ENCODE peak calls at places on chromosome 17, in five cellular contexts. E is psoas muscle, Y is tibial artery, J is colonic mucosa, H is heart right ventricle. V is an unnamed sample.
A peak's percentile ranks its signal among the peaks of the same experiment; 100 is the strongest.

GRCh38 chr17:12342609-12343248 is 322.1 kb downstream of the MAP2K4 start:
- DNase-seq in E (no peak), Y (no peak), J (peak; percentile 60), H (no peak), V (no peak)

GRCh38 chr17:82019905-82020873 is 2.5 kb downstream of the CENPX start:
- DNase-seq in E (peak; percentile 82), Y (no peak), J (peak; percentile 76), H (peak; percentile 70), V (peak; percentile 61)

GRCh38 chr17:77110006-77110374 is 30.8 kb upstream of the SEC14L1 start:
- DNase-seq in E (no peak), Y (no peak), J (no peak), H (no peak), V (peak; percentile 47)

GRCh38 chr17:38572665-38573365 is 32.9 kb downstream of the SRCIN1 start:
- DNase-seq in E (no peak), Y (no peak), J (no peak), H (no peak), V (no peak)

GRCh38 chr17:6668727-6669425 is 17.3 kb downstream of the C17orf100 start:
- DNase-seq in E (no peak), Y (no peak), J (no peak), H (no peak), V (no peak)

GRCh38 chr17:59424331-59424730 is 92.9 kb downstream of the YPEL2 start:
- DNase-seq in E (no peak), Y (no peak), J (no peak), H (no peak), V (no peak)

GRCh38 chr17:82859431-82860403 is 19.9 kb upstream of the ZNF750 start:
- DNase-seq in E (peak; percentile 68), Y (peak; percentile 78), J (no peak), H (no peak), V (peak; percentile 76)

GRCh38 chr17:71361691-71362450 is 758.9 kb upstream of the SOX9 start:
- DNase-seq in E (no peak), Y (no peak), J (no peak), H (no peak), V (no peak)

GRCh38 chr17:39755550-39756375 is 18.0 kb downstream of the GRB7 start:
- DNase-seq in E (no peak), Y (peak; percentile 44), J (no peak), H (no peak), V (peak; percentile 80)

GRCh38 chr17:27477971-27478684 is 21.9 kb downstream of the KSR1 start:
- DNase-seq in E (no peak), Y (no peak), J (no peak), H (no peak), V (no peak)

GRCh38 chr17:61490540-61490975 is 38.3 kb downstream of the TBX4 start:
- DNase-seq in E (no peak), Y (no peak), J (no peak), H (no peak), V (no peak)

GRCh38 chr17:39679521-39680192 is 8.2 kb downstream of the PGAP3 start:
- DNase-seq in E (peak; percentile 36), Y (no peak), J (no peak), H (no peak), V (no peak)

GRCh38 chr17:9331512-9332163 is 244.0 kb downstream of the STX8 start:
- DNase-seq in E (no peak), Y (no peak), J (no peak), H (no peak), V (no peak)

GRCh38 chr17:28573966-28574480 is 2.7 kb downstream of the ALDOC start:
- DNase-seq in E (no peak), Y (no peak), J (no peak), H (no peak), V (no peak)

GRCh38 chr17:41490022-41490421 is 312 bp upstream of the KRT36 start:
- DNase-seq in E (no peak), Y (no peak), J (peak; percentile 65), H (no peak), V (no peak)

GRCh38 chr17:27793168-27793905 is 7.0 kb downstream of the NOS2 start:
- DNase-seq in E (no peak), Y (no peak), J (peak; percentile 54), H (peak; percentile 31), V (no peak)

GRCh38 chr17:55426851-55427586 is 5.4 kb upstream of the MMD start:
- DNase-seq in E (no peak), Y (no peak), J (no peak), H (no peak), V (no peak)

GRCh38 chr17:14468858-14469257 is 168.0 kb downstream of the HS3ST3B1 start:
- DNase-seq in E (no peak), Y (no peak), J (no peak), H (no peak), V (no peak)

GRCh38 chr17:68580236-68580903 is 20.8 kb downstream of the FAM20A start:
- DNase-seq in E (peak; percentile 54), Y (no peak), J (no peak), H (no peak), V (no peak)

GRCh38 chr17:77779711-77780539 is 178.6 kb upstream of the TNRC6C start:
- DNase-seq in E (peak; percentile 6), Y (peak; percentile 80), J (no peak), H (peak; percentile 59), V (no peak)

GRCh38 chr17:31100840-31101239 is 6.1 kb downstream of the NF1 start:
- DNase-seq in E (no peak), Y (no peak), J (no peak), H (no peak), V (no peak)

GRCh38 chr17:9904277-9905077 is 594 bp downstream of the RCVRN start:
- DNase-seq in E (no peak), Y (no peak), J (no peak), H (no peak), V (no peak)

GRCh38 chr17:40323731-40324650 is 15.0 kb downstream of the RARA start:
- DNase-seq in E (peak; percentile 76), Y (peak; percentile 83), J (peak; percentile 47), H (peak; percentile 64), V (peak; percentile 70)

GRCh38 chr17:73419051-73419450 is 107.2 kb upstream of the CDC42EP4 start:
- DNase-seq in E (no peak), Y (no peak), J (no peak), H (no peak), V (no peak)

GRCh38 chr17:32100971-32101631 is 41.2 kb upstream of the RHOT1 start:
- DNase-seq in E (no peak), Y (no peak), J (peak; percentile 71), H (no peak), V (no peak)

GRCh38 chr17:75103601-75104554 is 5.9 kb upstream of the ARMC7 start:
- DNase-seq in E (no peak), Y (no peak), J (no peak), H (no peak), V (no peak)

GRCh38 chr17:77645441-77646430 is 312.8 kb upstream of the TNRC6C start:
- DNase-seq in E (no peak), Y (no peak), J (no peak), H (no peak), V (no peak)

GRCh38 chr17:80382446-80382845 is 32.5 kb upstream of the ENDOV start:
- DNase-seq in E (peak; percentile 8), Y (no peak), J (no peak), H (no peak), V (no peak)
- TF ChIP-seq CTCF in E (no peak), Y (no peak), J (no peak), H (no peak), V (no peak)

DNA sequence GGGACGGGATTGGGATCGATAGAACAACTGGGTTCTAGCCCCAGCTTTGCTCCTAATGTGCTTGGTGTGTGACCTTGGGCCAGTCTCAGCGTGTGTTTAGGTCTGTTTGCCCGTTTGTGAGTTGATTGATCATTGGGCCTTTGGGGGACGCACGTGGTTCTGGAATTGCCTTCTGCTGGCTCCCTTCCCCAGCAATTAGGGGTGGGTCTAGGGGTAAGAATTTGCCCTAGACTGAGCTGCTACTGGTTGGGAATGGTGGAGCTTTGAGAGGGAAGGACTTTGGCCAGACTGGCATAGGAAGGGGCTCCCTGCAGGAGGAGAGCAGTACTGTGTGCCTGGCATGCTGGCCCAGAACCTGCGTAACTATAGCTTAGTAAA is 1.5 kb downstream of the SPNS2 start:
- DNase-seq in E (no peak), Y (no peak), J (no peak), H (no peak), V (no peak)
- H3K27me3 ChIP-seq in E (no peaks in the 10 kb centered on the region), Y (peaks cover 35% of the 10 kb centered on the region), J (peaks cover 10% of the 10 kb centered on the region), H (no peaks in the 10 kb centered on the region), V (peaks cover 6% of the 10 kb centered on the region)

GRCh38 chr17:35539659-35540026 is 2.2 kb upstream of the SLFN12L start:
- DNase-seq in E (no peak), Y (no peak), J (no peak), H (no peak), V (no peak)
- H3K4me3 ChIP-seq in E (peak overlapping the region; percentile 28), Y (no peak overlapping the region), J (no peak overlapping the region), H (peak overlapping the region; percentile 18), V (peak overlapping the region; percentile 31)

GRCh38 chr17:79089720-79090502 is 15.3 kb downstream of the ENGASE start:
- DNase-seq in E (peak; percentile 53), Y (no peak), J (no peak), H (no peak), V (no peak)

GRCh38 chr17:79091373-79091670 is 16.7 kb downstream of the ENGASE start:
- DNase-seq in E (no peak), Y (no peak), J (no peak), H (no peak), V (no peak)

GRCh38 chr17:79088997-79089328 is 14.3 kb downstream of the ENGASE start:
- DNase-seq in E (peak; percentile 40), Y (no peak), J (no peak), H (no peak), V (no peak)

GRCh38 chr17:79092567-79092966 is 17.9 kb downstream of the ENGASE start:
- DNase-seq in E (no peak), Y (no peak), J (no peak), H (no peak), V (no peak)

GRCh38 chr17:79090503-79091372 is 16.1 kb downstream of the ENGASE start:
- DNase-seq in E (peak; percentile 82), Y (no peak), J (no peak), H (no peak), V (no peak)
- TF ChIP-seq CTCF in E (no peak), Y (no peak), J (no peak), H (peak; percentile 34), V (no peak)

DNA sequence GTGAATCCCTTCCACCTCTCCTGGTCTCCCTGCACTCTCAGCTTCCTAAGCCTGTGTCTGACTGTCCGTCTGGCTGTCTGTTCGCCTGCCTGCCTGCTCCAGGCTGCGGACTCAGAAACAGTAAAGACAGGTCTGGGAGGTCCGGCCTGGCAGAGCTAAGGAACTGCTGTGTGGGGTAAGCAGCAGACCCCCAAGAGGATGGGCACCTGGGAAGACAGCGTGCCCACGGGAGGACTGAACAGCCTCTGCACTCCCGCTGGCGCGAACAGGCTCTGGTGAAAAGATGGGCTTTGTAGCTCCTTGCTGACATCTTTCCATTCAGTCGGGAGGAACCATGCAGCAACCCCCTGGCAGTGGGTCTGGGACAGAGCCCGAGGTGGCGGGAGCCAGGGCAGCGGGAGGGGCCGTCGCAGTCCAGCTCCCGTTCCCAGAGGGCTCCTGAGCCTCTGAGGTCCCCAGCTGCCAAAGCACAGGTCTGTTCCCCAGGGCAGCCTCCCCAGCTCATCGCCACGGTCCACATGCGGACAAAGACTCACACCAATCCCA is 196.3 kb downstream of the RBFOX3 start:
- DNase-seq in E (no peak), Y (no peak), J (no peak), H (no peak), V (no peak)
- H3K27me3 ChIP-seq in E (no peaks in the 10 kb centered on the region), Y (peaks cover 87% of the 10 kb centered on the region), J (no peaks in the 10 kb centered on the region), H (peaks cover 50% of the 10 kb centered on the region), V (no peaks in the 10 kb centered on the region)

GRCh38 chr17:1908699-1909309 is 79.0 kb downstream of the RPA1 start:
- DNase-seq in E (peak; percentile 66), Y (peak; percentile 76), J (peak; percentile 59), H (no peak), V (no peak)
- H3K4me3 ChIP-seq in E (peak overlapping the region; percentile 59), Y (no peak overlapping the region), J (no peak overlapping the region), H (peak overlapping the region; percentile 18), V (peak overlapping the region; percentile 27)

GRCh38 chr17:44968225-44969143 is at the start of gene C1QL1:
- DNase-seq in E (peak; percentile 95), Y (peak; percentile 94), J (peak; percentile 92), H (peak; percentile 94), V (peak; percentile 89)
- TF ChIP-seq CTCF in E (no peak), Y (peak; percentile 5), J (no peak), H (no peak), V (peak; percentile 11)